ENCODE peak calls at places on chromosomes 7 and 10, in four cellular contexts. One of them, this sample, is unnamed.

GRCh38 chr7:81470084-81470723 is 299.6 kb downstream of the HGF start:
- DNase-seq in transverse colon: peak; percentile 82
- DNase-seq in upper lobe of left lung: peak; percentile 54
- DNase-seq in suprapubic skin: peak; percentile 71
- DNase-seq in this sample: peak; percentile 52

GRCh38 chr7:81218480-81219106 is 299.7 kb upstream of the SEMA3C start:
- DNase-seq in transverse colon: no peak
- DNase-seq in upper lobe of left lung: no peak
- DNase-seq in suprapubic skin: no peak
- DNase-seq in this sample: no peak

GRCh38 chr7:133676805-133677370 is 424.0 kb downstream of the EXOC4 start:
- DNase-seq in transverse colon: no peak
- DNase-seq in upper lobe of left lung: no peak
- DNase-seq in suprapubic skin: no peak
- DNase-seq in this sample: peak; percentile 4

GRCh38 chr10:112475565-112476233 is 28.7 kb downstream of the VTI1A start:
- DNase-seq in transverse colon: no peak
- DNase-seq in upper lobe of left lung: no peak
- DNase-seq in suprapubic skin: no peak
- DNase-seq in this sample: no peak

GRCh38 chr10:24952146-24952700 is at the start of gene PRTFDC1:
- DNase-seq in transverse colon: peak; percentile 64
- DNase-seq in upper lobe of left lung: peak; percentile 23
- DNase-seq in suprapubic skin: peak; percentile 69
- DNase-seq in this sample: peak; percentile 60

GRCh38 chr7:6442114-6442513 is 5.6 kb downstream of the DAGLB start:
- DNase-seq in transverse colon: no peak
- DNase-seq in upper lobe of left lung: no peak
- DNase-seq in suprapubic skin: no peak
- DNase-seq in this sample: no peak

GRCh38 chr7:27901028-27901760 is 161.2 kb downstream of the TAX1BP1 start:
- DNase-seq in transverse colon: no peak
- DNase-seq in upper lobe of left lung: no peak
- DNase-seq in suprapubic skin: no peak
- DNase-seq in this sample: no peak

GRCh38 chr7:98669417-98670015 is 52.4 kb downstream of the NPTX2 start:
- DNase-seq in transverse colon: no peak
- DNase-seq in upper lobe of left lung: no peak
- DNase-seq in suprapubic skin: no peak
- DNase-seq in this sample: no peak

GRCh38 chr7:43004076-43004475 is 71.9 kb downstream of the MRPL32 start:
- DNase-seq in transverse colon: no peak
- DNase-seq in upper lobe of left lung: no peak
- DNase-seq in suprapubic skin: no peak
- DNase-seq in this sample: no peak

GRCh38 chr7:77157446-77157845 is 35.0 kb downstream of the CCDC146 start:
- DNase-seq in transverse colon: no peak
- DNase-seq in upper lobe of left lung: no peak
- DNase-seq in suprapubic skin: no peak
- DNase-seq in this sample: no peak

GRCh38 chr10:126400641-126401040 is 12.4 kb upstream of the ADAM12 start:
- DNase-seq in transverse colon: no peak
- DNase-seq in upper lobe of left lung: no peak
- DNase-seq in suprapubic skin: no peak
- DNase-seq in this sample: no peak

GRCh38 chr10:77405771-77406241 is 231.8 kb downstream of the KCNMA1 start:
- DNase-seq in transverse colon: peak; percentile 77
- DNase-seq in upper lobe of left lung: peak; percentile 91
- DNase-seq in suprapubic skin: peak; percentile 74
- DNase-seq in this sample: peak; percentile 78

GRCh38 chr7:102119213-102119651 is 167.4 kb upstream of the SH2B2 start:
- DNase-seq in transverse colon: no peak
- DNase-seq in upper lobe of left lung: no peak
- DNase-seq in suprapubic skin: no peak
- DNase-seq in this sample: no peak

GRCh38 chr7:4236389-4236788 is 445.7 kb upstream of the FOXK1 start:
- DNase-seq in transverse colon: no peak
- DNase-seq in upper lobe of left lung: peak; percentile 2
- DNase-seq in suprapubic skin: no peak
- DNase-seq in this sample: no peak

GRCh38 chr10:22714524-22715289 is at the start of gene PIP4K2A:
- DNase-seq in transverse colon: peak; percentile 82
- DNase-seq in upper lobe of left lung: peak; percentile 80
- DNase-seq in suprapubic skin: peak; percentile 73
- DNase-seq in this sample: peak; percentile 65

GRCh38 chr7:129605960-129606644 is 5.4 kb upstream of the NRF1 start:
- DNase-seq in transverse colon: no peak
- DNase-seq in upper lobe of left lung: no peak
- DNase-seq in suprapubic skin: no peak
- DNase-seq in this sample: no peak

GRCh38 chr7:144011458-144012230 is 11.5 kb downstream of the OR6B1 start:
- DNase-seq in transverse colon: no peak
- DNase-seq in upper lobe of left lung: no peak
- DNase-seq in suprapubic skin: no peak
- DNase-seq in this sample: peak; percentile 2

GRCh38 chr7:48083114-48083830 is 5.8 kb upstream of the UPP1 start:
- DNase-seq in transverse colon: peak; percentile 33
- DNase-seq in upper lobe of left lung: no peak
- DNase-seq in suprapubic skin: no peak
- DNase-seq in this sample: no peak

GRCh38 chr7:36598056-36598675 is 126.1 kb downstream of the AOAH start:
- DNase-seq in transverse colon: no peak
- DNase-seq in upper lobe of left lung: no peak
- DNase-seq in suprapubic skin: no peak
- DNase-seq in this sample: no peak

GRCh38 chr10:131983780-131984179 is 2.1 kb upstream of the BNIP3 start:
- DNase-seq in transverse colon: no peak
- DNase-seq in upper lobe of left lung: no peak
- DNase-seq in suprapubic skin: no peak
- DNase-seq in this sample: peak; percentile 70

GRCh38 chr10:26259341-26259740 is 42.8 kb downstream of the GAD2 start:
- DNase-seq in transverse colon: no peak
- DNase-seq in upper lobe of left lung: no peak
- DNase-seq in suprapubic skin: no peak
- DNase-seq in this sample: no peak

GRCh38 chr7:129779602-129780256 is 168.2 kb downstream of the NRF1 start:
- DNase-seq in transverse colon: peak; percentile 49
- DNase-seq in upper lobe of left lung: peak; percentile 39
- DNase-seq in suprapubic skin: no peak
- DNase-seq in this sample: peak; percentile 92

GRCh38 chr10:102133373-102134195 is 744 bp downstream of the PPRC1 start:
- DNase-seq in transverse colon: peak; percentile 75
- DNase-seq in upper lobe of left lung: peak; percentile 78
- DNase-seq in suprapubic skin: peak; percentile 87
- DNase-seq in this sample: peak; percentile 87

GRCh38 chr7:55013851-55014250 is 5.0 kb upstream of the EGFR start:
- DNase-seq in transverse colon: no peak
- DNase-seq in upper lobe of left lung: no peak
- DNase-seq in suprapubic skin: no peak
- DNase-seq in this sample: no peak

GRCh38 chr10:120396228-120396627 is 60.8 kb upstream of the PLPP4 start:
- DNase-seq in transverse colon: no peak
- DNase-seq in upper lobe of left lung: no peak
- DNase-seq in suprapubic skin: no peak
- DNase-seq in this sample: no peak

GRCh38 chr7:44638611-44639557 is 32.5 kb downstream of the OGDH start:
- DNase-seq in transverse colon: peak; percentile 88
- DNase-seq in upper lobe of left lung: peak; percentile 91
- DNase-seq in suprapubic skin: peak; percentile 85
- DNase-seq in this sample: peak; percentile 81

GRCh38 chr7:22858640-22859561 is 36.3 kb upstream of the TOMM7 start:
- DNase-seq in transverse colon: no peak
- DNase-seq in upper lobe of left lung: peak; percentile 49
- DNase-seq in suprapubic skin: no peak
- DNase-seq in this sample: peak; percentile 61

GRCh38 chr7:65972976-65973375 is 9.0 kb downstream of the GUSB start:
- DNase-seq in transverse colon: no peak
- DNase-seq in upper lobe of left lung: no peak
- DNase-seq in suprapubic skin: no peak
- DNase-seq in this sample: no peak

GRCh38 chr10:71837085-71837827 is 13.8 kb downstream of the PSAP start:
- DNase-seq in transverse colon: no peak
- DNase-seq in upper lobe of left lung: no peak
- DNase-seq in suprapubic skin: peak; percentile 44
- DNase-seq in this sample: peak; percentile 35

GRCh38 chr7:69934475-69934903 is 336.2 kb downstream of the AUTS2 start:
- DNase-seq in transverse colon: no peak
- DNase-seq in upper lobe of left lung: no peak
- DNase-seq in suprapubic skin: no peak
- DNase-seq in this sample: no peak

GRCh38 chr7:78924581-78924980 is 528.9 kb downstream of the MAGI2 start:
- DNase-seq in transverse colon: no peak
- DNase-seq in upper lobe of left lung: no peak
- DNase-seq in suprapubic skin: no peak
- DNase-seq in this sample: peak; percentile 11

GRCh38 chr10:103497161-103497915 is 3.8 kb downstream of the NEURL1 start:
- DNase-seq in transverse colon: no peak
- DNase-seq in upper lobe of left lung: no peak
- DNase-seq in suprapubic skin: no peak
- DNase-seq in this sample: no peak

GRCh38 chr7:120160166-120160565 is 112.8 kb upstream of the KCND2 start:
- DNase-seq in transverse colon: no peak
- DNase-seq in upper lobe of left lung: no peak
- DNase-seq in suprapubic skin: no peak
- DNase-seq in this sample: no peak

GRCh38 chr7:44310221-44310848 is 15.1 kb downstream of the CAMK2B start:
- DNase-seq in transverse colon: no peak
- DNase-seq in upper lobe of left lung: peak; percentile 20
- DNase-seq in suprapubic skin: no peak
- DNase-seq in this sample: no peak

GRCh38 chr10:23694446-23694920 is 255.6 kb downstream of the OTUD1 start:
- DNase-seq in transverse colon: no peak
- DNase-seq in upper lobe of left lung: no peak
- DNase-seq in suprapubic skin: no peak
- DNase-seq in this sample: no peak

DNA sequence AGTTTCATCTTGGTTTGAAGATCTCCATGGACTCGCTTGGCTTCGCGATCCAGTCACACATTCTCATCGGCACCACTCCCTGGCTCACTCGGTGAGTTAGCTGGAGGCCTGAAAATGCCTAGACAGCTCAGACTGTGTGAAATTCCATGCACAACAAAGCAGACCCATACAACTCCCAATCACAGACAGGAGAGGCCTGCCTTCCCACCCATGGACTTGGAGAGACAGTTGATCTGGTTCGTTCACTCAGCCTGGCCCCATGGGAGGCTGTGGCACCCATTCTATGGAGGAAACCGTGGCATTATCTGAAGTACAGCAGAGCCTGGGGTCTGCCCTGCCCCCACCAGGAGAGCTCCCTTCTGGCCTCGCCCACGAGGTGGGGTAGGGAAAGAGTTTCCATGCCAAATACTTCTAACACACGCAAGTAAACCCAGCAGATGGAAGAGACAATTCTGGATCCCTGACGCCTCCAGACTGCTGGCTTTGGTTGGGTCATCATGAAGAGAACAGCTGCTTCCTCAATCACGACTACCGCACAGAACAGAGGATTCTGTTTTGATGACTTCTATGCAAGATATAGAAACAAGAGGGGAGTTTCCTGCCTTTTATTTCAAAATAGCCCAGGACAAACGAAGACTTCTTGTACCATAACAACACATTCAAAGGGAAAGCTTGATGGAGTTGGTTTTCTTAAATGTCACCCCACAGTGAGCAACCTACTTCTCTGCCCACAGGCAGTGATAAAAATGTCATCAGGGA is 15.9 kb downstream of the FAM53B start:
- DNase-seq in transverse colon: peak; percentile 39
- DNase-seq in upper lobe of left lung: no peak
- DNase-seq in suprapubic skin: peak; percentile 67
- DNase-seq in this sample: no peak
- TF ChIP-seq EP300 in transverse colon: no peak
- TF ChIP-seq EP300 in upper lobe of left lung: peak; percentile 38
- TF ChIP-seq EP300 in suprapubic skin: no peak
- TF ChIP-seq EP300 in this sample: no peak

GRCh38 chr10:85317827-85318226 is 989.4 kb downstream of the CCSER2 start:
- DNase-seq in transverse colon: no peak
- DNase-seq in upper lobe of left lung: no peak
- DNase-seq in suprapubic skin: no peak
- DNase-seq in this sample: no peak

GRCh38 chr10:85315657-85316056 is 987.3 kb downstream of the CCSER2 start:
- DNase-seq in transverse colon: no peak
- DNase-seq in upper lobe of left lung: no peak
- DNase-seq in suprapubic skin: no peak
- DNase-seq in this sample: no peak

GRCh38 chr10:85319826-85320225 is 991.4 kb downstream of the CCSER2 start:
- DNase-seq in transverse colon: no peak
- DNase-seq in upper lobe of left lung: no peak
- DNase-seq in suprapubic skin: no peak
- DNase-seq in this sample: no peak

DNA sequence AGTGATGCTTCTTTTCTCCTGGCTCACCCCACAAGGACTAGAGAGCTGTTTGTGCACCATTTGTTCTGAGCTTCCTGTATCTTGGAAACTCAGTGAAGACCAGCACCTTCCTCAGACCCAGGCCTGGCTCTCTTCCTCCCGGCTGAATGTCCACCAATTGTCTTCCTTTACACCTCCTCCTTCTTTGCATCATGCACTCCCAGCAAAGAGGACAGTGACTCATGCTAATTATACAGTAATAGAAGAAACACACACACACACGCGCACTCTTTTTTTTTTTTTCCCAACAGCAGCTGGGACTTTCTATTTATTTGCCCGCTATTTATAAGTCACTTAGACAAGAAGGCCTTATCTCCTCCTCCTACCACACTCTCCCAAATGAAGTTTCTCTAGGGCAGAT is 990.8 kb downstream of the CCSER2 start:
- DNase-seq in transverse colon: no peak
- DNase-seq in upper lobe of left lung: no peak
- DNase-seq in suprapubic skin: no peak
- DNase-seq in this sample: no peak
- TF ChIP-seq EP300 in transverse colon: no peak
- TF ChIP-seq EP300 in upper lobe of left lung: no peak
- TF ChIP-seq EP300 in suprapubic skin: no peak
- TF ChIP-seq EP300 in this sample: no peak

GRCh38 chr7:32890553-32891045 is 961 bp downstream of the KBTBD2 start:
- DNase-seq in transverse colon: peak; percentile 33
- DNase-seq in upper lobe of left lung: peak; percentile 65
- DNase-seq in suprapubic skin: no peak
- DNase-seq in this sample: peak; percentile 60

GRCh38 chr7:32891800-32892520 is 400 bp upstream of the KBTBD2 start:
- DNase-seq in transverse colon: peak; percentile 97
- DNase-seq in upper lobe of left lung: peak; percentile 96
- DNase-seq in suprapubic skin: peak; percentile 99
- DNase-seq in this sample: peak; percentile 96

GRCh38 chr7:32892521-32893224 is 1.1 kb upstream of the KBTBD2 start:
- DNase-seq in transverse colon: peak; percentile 49
- DNase-seq in upper lobe of left lung: peak; percentile 32
- DNase-seq in suprapubic skin: peak; percentile 77
- DNase-seq in this sample: peak; percentile 41

GRCh38 chr7:32890010-32890552 is 1.5 kb downstream of the KBTBD2 start:
- DNase-seq in transverse colon: no peak
- DNase-seq in upper lobe of left lung: peak; percentile 55
- DNase-seq in suprapubic skin: no peak
- DNase-seq in this sample: no peak

GRCh38 chr7:32891046-32891799 is at the start of gene KBTBD2:
- DNase-seq in transverse colon: peak; percentile 85
- DNase-seq in upper lobe of left lung: peak; percentile 81
- DNase-seq in suprapubic skin: peak; percentile 91
- DNase-seq in this sample: peak; percentile 50
- TF ChIP-seq EP300 in transverse colon: no peak
- TF ChIP-seq EP300 in upper lobe of left lung: no peak
- TF ChIP-seq EP300 in suprapubic skin: no peak
- TF ChIP-seq EP300 in this sample: no peak

GRCh38 chr7:25557379-25557916 is 329.2 kb upstream of the NPVF start:
- DNase-seq in transverse colon: no peak
- DNase-seq in upper lobe of left lung: no peak
- DNase-seq in suprapubic skin: no peak
- DNase-seq in this sample: no peak
- TF ChIP-seq EP300 in transverse colon: no peak
- TF ChIP-seq EP300 in upper lobe of left lung: no peak
- TF ChIP-seq EP300 in suprapubic skin: no peak
- TF ChIP-seq EP300 in this sample: no peak